ENCODE peak calls at places on chromosomes 3 and 15, in eight cellular contexts. K is breast epithelium; Z is activated CD8-positive, alpha-beta T cell treated with anti-CD3 and anti-CD28 coated beads for 36 hours; S is stimulated activated CD4-positive, alpha-beta T cell treated with anti-CD3 and anti-CD28 coated beads, Interleukin-1b, Interleukin-23, amount 100 ng/mL, for 24 hours; L is LoVo; I is lower lobe of right lung; M is cerebellum; V is NCI-H1092. Q is an unnamed sample.

GRCh38 chr3:159882784-159883779 is 105.6 kb upstream of the IL12A start:
- DNase-seq in K (no peak), Z (no peak), S (no peak), L (no peak), I (no peak), M (peak; percentile 44), V (no peak), Q (peak; percentile 84)

GRCh38 chr3:5275529-5275928 is 88.0 kb downstream of the EDEM1 start:
- DNase-seq in K (no peak), Z (no peak), S (no peak), L (no peak), I (no peak), M (no peak), V (no peak), Q (no peak)

GRCh38 chr3:51814034-51814433 is 35.0 kb upstream of the IQCF6 start:
- DNase-seq in K (no peak), Z (no peak), S (no peak), L (no peak), I (no peak), M (no peak), V (no peak), Q (no peak)

GRCh38 chr3:126156468-126156867 is 23.9 kb downstream of the ALDH1L1 start:
- DNase-seq in K (no peak), Z (no peak), S (no peak), L (no peak), I (peak; percentile 25), M (no peak), V (no peak), Q (peak; percentile 19)

GRCh38 chr3:111845996-111846395 is 13.1 kb upstream of the PHLDB2 start:
- DNase-seq in K (no peak), Z (no peak), S (no peak), L (no peak), I (no peak), M (no peak), V (no peak), Q (no peak)

GRCh38 chr15:63135804-63136203 is 14.1 kb downstream of the LACTB start:
- DNase-seq in K (no peak), Z (no peak), S (no peak), L (peak; percentile 41), I (no peak), M (no peak), V (no peak), Q (no peak)

GRCh38 chr3:188956839-188957489 is 214.8 kb upstream of the TPRG1 start:
- DNase-seq in K (no peak), Z (no peak), S (no peak), L (peak; percentile 64), I (no peak), M (peak; percentile 43), V (peak; percentile 7), Q (peak; percentile 64)

GRCh38 chr3:36434682-36435426 is 54.5 kb downstream of the STAC start:
- DNase-seq in K (no peak), Z (no peak), S (no peak), L (no peak), I (no peak), M (no peak), V (no peak), Q (no peak)

GRCh38 chr15:90203922-90204321 is 2.8 kb downstream of the SEMA4B start:
- DNase-seq in K (no peak), Z (no peak), S (no peak), L (no peak), I (no peak), M (no peak), V (peak; percentile 11), Q (peak; percentile 80)

GRCh38 chr3:45644467-45645201 is 44.6 kb upstream of the SACM1L start:
- DNase-seq in K (no peak), Z (no peak), S (no peak), L (no peak), I (no peak), M (no peak), V (no peak), Q (no peak)

GRCh38 chr3:134094491-134094890 is 64.8 kb upstream of the SLCO2A1 start:
- DNase-seq in K (no peak), Z (no peak), S (no peak), L (no peak), I (no peak), M (no peak), V (no peak), Q (no peak)

GRCh38 chr3:69809076-69809835 is 70.0 kb downstream of the MITF start:
- DNase-seq in K (no peak), Z (no peak), S (no peak), L (no peak), I (no peak), M (no peak), V (no peak), Q (no peak)

GRCh38 chr3:122628567-122628966 is 51.1 kb downstream of the PARP15 start:
- DNase-seq in K (no peak), Z (no peak), S (no peak), L (no peak), I (no peak), M (no peak), V (no peak), Q (no peak)

GRCh38 chr3:77259701-77260100 is 219.8 kb downstream of the ROBO2 start:
- DNase-seq in K (no peak), Z (no peak), S (no peak), L (no peak), I (no peak), M (no peak), V (peak; percentile 16), Q (peak; percentile 96)

GRCh38 chr15:71275098-71275497 is 159.8 kb downstream of the THSD4 start:
- DNase-seq in K (no peak), Z (no peak), S (no peak), L (no peak), I (no peak), M (no peak), V (no peak), Q (no peak)

GRCh38 chr3:24060055-24060454 is 115.0 kb downstream of the NR1D2 start:
- DNase-seq in K (no peak), Z (no peak), S (no peak), L (no peak), I (peak; percentile 66), M (no peak), V (no peak), Q (no peak)

GRCh38 chr3:59426851-59427565 is 377.2 kb upstream of the CFAP20DC start:
- DNase-seq in K (no peak), Z (peak; percentile 33), S (no peak), L (no peak), I (no peak), M (no peak), V (no peak), Q (no peak)

GRCh38 chr3:139797724-139798343 is 120.1 kb upstream of the NMNAT3 start:
- DNase-seq in K (no peak), Z (peak; percentile 33), S (no peak), L (peak; percentile 26), I (no peak), M (no peak), V (no peak), Q (no peak)

GRCh38 chr3:142633073-142633472 is 36.9 kb downstream of the PLS1 start:
- DNase-seq in K (no peak), Z (no peak), S (no peak), L (no peak), I (no peak), M (no peak), V (no peak), Q (peak; percentile 83)

Q was measured in NCI-H69.